ENCODE peak calls at places on chromosomes 16 and 17, in eight cellular contexts. W, K, U, M, X, C, Z and G are unnamed samples.

GRCh38 chr17:5705081-5705875 is 121.0 kb upstream of the NLRP1 start:
- DNase-seq in W (peak), K (peak), U (no peak), M (no peak), X (no peak), C (no peak), Z (no peak), G (peak)

GRCh38 chr16:84726670-84727467 is 27.1 kb downstream of the USP10 start:
- DNase-seq in W (no peak), K (peak), U (peak), M (no peak), X (no peak), C (no peak), Z (peak), G (no peak)

GRCh38 chr16:19909750-19910322 is 25.2 kb upstream of the GPRC5B start:
- DNase-seq in W (no peak), K (no peak), U (no peak), M (no peak), X (no peak), C (no peak), Z (no peak), G (no peak)

GRCh38 chr17:10771142-10771541 is 32.8 kb downstream of the TMEM238L start:
- DNase-seq in W (no peak), K (no peak), U (no peak), M (no peak), X (no peak), C (no peak), Z (no peak), G (no peak)

GRCh38 chr16:89512453-89512852 is 4.2 kb downstream of the SPG7 start:
- DNase-seq in W (no peak), K (no peak), U (no peak), M (no peak), X (no peak), C (no peak), Z (no peak), G (no peak)

GRCh38 chr17:51540151-51540550 is 279.8 kb downstream of the UTP18 start:
- DNase-seq in W (no peak), K (peak), U (no peak), M (no peak), X (peak), C (no peak), Z (no peak), G (no peak)

GRCh38 chr16:50593410-50594139 is 45.4 kb downstream of the NKD1 start:
- DNase-seq in W (peak), K (peak), U (peak), M (no peak), X (no peak), C (no peak), Z (no peak), G (peak)

GRCh38 chr16:70437017-70437581 is 1.8 kb downstream of the ST3GAL2 start:
- DNase-seq in W (peak), K (peak), U (no peak), M (no peak), X (no peak), C (no peak), Z (no peak), G (peak)

GRCh38 chr16:56193951-56194726 is 2.9 kb downstream of the GNAO1 start:
- DNase-seq in W (peak), K (peak), U (no peak), M (peak), X (peak), C (peak), Z (peak), G (peak)

GRCh38 chr17:75572713-75573539 is 14.7 kb upstream of the MYO15B start:
- DNase-seq in W (no peak), K (no peak), U (no peak), M (no peak), X (no peak), C (no peak), Z (peak), G (no peak)

GRCh38 chr17:68301438-68301959 is 10.2 kb downstream of the ARSG start:
- DNase-seq in W (no peak), K (no peak), U (no peak), M (no peak), X (no peak), C (no peak), Z (no peak), G (peak)

GRCh38 chr16:25493136-25493811 is 198.5 kb upstream of the HS3ST4 start:
- DNase-seq in W (no peak), K (no peak), U (no peak), M (no peak), X (no peak), C (no peak), Z (no peak), G (no peak)

GRCh38 chr17:12089809-12090384 is 69.2 kb downstream of the MAP2K4 start:
- DNase-seq in W (no peak), K (no peak), U (no peak), M (no peak), X (no peak), C (peak), Z (no peak), G (peak)

GRCh38 chr16:50263060-50263909 is 3.1 kb upstream of the ADCY7 start:
- DNase-seq in W (no peak), K (no peak), U (no peak), M (no peak), X (no peak), C (no peak), Z (no peak), G (no peak)

GRCh38 chr16:88058136-88058535 is 106.9 kb downstream of the BANP start:
- DNase-seq in W (no peak), K (no peak), U (no peak), M (no peak), X (no peak), C (no peak), Z (no peak), G (no peak)

GRCh38 chr16:85207357-85207921 is 95.2 kb upstream of the CIBAR2 start:
- DNase-seq in W (no peak), K (no peak), U (no peak), M (no peak), X (no peak), C (no peak), Z (no peak), G (no peak)

GRCh38 chr17:45675012-45675411 is 109.1 kb upstream of the CRHR1 start:
- DNase-seq in W (no peak), K (no peak), U (no peak), M (no peak), X (no peak), C (no peak), Z (peak), G (no peak)

GRCh38 chr17:80220709-80221215 is 535 bp downstream of the SLC26A11 start:
- DNase-seq in W (no peak), K (peak), U (no peak), M (no peak), X (no peak), C (no peak), Z (no peak), G (peak)

GRCh38 chr17:9056566-9056965 is 35.3 kb downstream of the NTN1 start:
- DNase-seq in W (no peak), K (no peak), U (no peak), M (no peak), X (no peak), C (no peak), Z (no peak), G (no peak)

GRCh38 chr17:78839762-78840529 is 668 bp downstream of the USP36 start:
- DNase-seq in W (no peak), K (peak), U (no peak), M (peak), X (peak), C (peak), Z (peak), G (peak)

GRCh38 chr16:27639588-27640276 is 89.8 kb downstream of the KATNIP start:
- DNase-seq in W (peak), K (peak), U (peak), M (no peak), X (no peak), C (peak), Z (no peak), G (peak)

GRCh38 chr16:54926166-54926838 is 4.4 kb upstream of the IRX5 start:
- DNase-seq in W (no peak), K (no peak), U (no peak), M (no peak), X (no peak), C (no peak), Z (no peak), G (no peak)

GRCh38 chr17:348692-349425 is 3.7 kb downstream of the RPH3AL start:
- DNase-seq in W (no peak), K (no peak), U (no peak), M (no peak), X (no peak), C (peak), Z (peak), G (peak)

GRCh38 chr16:75471723-75472634 is 7.5 kb upstream of the TMEM170A start:
- DNase-seq in W (no peak), K (peak), U (peak), M (peak), X (peak), C (peak), Z (peak), G (peak)

GRCh38 chr17:49005140-49005539 is 8.0 kb downstream of the IGF2BP1 start:
- DNase-seq in W (no peak), K (no peak), U (no peak), M (no peak), X (no peak), C (no peak), Z (no peak), G (no peak)

GRCh38 chr16:21685034-21685455 is 21.3 kb downstream of the OTOA start:
- DNase-seq in W (no peak), K (peak), U (no peak), M (no peak), X (no peak), C (no peak), Z (no peak), G (peak)

GRCh38 chr17:38873646-38874380 is 4.0 kb downstream of the LASP1 start:
- DNase-seq in W (no peak), K (no peak), U (no peak), M (no peak), X (no peak), C (no peak), Z (no peak), G (no peak)

GRCh38 chr17:38896373-38896954 is 26.6 kb downstream of the LASP1 start:
- DNase-seq in W (no peak), K (peak), U (no peak), M (no peak), X (no peak), C (no peak), Z (no peak), G (peak)

GRCh38 chr17:52170963-52171572 is 12.6 kb upstream of the CA10 start:
- DNase-seq in W (no peak), K (peak), U (no peak), M (no peak), X (no peak), C (peak), Z (no peak), G (no peak)

GRCh38 chr17:57586099-57586702 is 158.9 kb downstream of the CCDC182 start:
- DNase-seq in W (no peak), K (no peak), U (no peak), M (no peak), X (no peak), C (no peak), Z (no peak), G (no peak)